ENCODE peak calls at places on chromosome 1, in four cellular contexts. H is mesendoderm, W is astrocyte, Q is IMR-90. J is an unnamed sample.
A peak's percentile ranks its signal among the peaks of the same experiment; 100 is the strongest.

GRCh38 chr1:58338081-58338480 is 208.4 kb downstream of the OMA1 start:
- DNase-seq in H (no peak), Q (no peak), W (no peak), J (no peak)

GRCh38 chr1:27602510-27603319 is 1.2 kb downstream of the AHDC1 start:
- DNase-seq in Q (peak; percentile 31), W (no peak), H (no peak), J (peak; percentile 68)

GRCh38 chr1:228371741-228372182 is 34.9 kb downstream of the TRIM11 start:
- DNase-seq in H (no peak), W (no peak), Q (no peak), J (no peak)

GRCh38 chr1:14666376-14666775 is 67.9 kb downstream of the KAZN start:
- DNase-seq in Q (no peak), W (peak; percentile 23), H (no peak), J (no peak)

GRCh38 chr1:34785875-34786470 is 5.0 kb downstream of the GJB3 start:
- DNase-seq in H (no peak), Q (no peak), W (no peak), J (no peak)

GRCh38 chr1:214427871-214428277 is 123.5 kb downstream of the PTPN14 start:
- DNase-seq in W (peak; percentile 99), Q (peak; percentile 98), H (peak; percentile 60), J (peak; percentile 18)

GRCh38 chr1:5779608-5780323 is 212.5 kb downstream of the NPHP4 start:
- DNase-seq in W (no peak), Q (no peak), H (no peak), J (no peak)

GRCh38 chr1:15764269-15764764 is 5.7 kb downstream of the FBLIM1 start:
- DNase-seq in H (no peak), W (no peak), Q (no peak), J (peak; percentile 90)

GRCh38 chr1:178120088-178120487 is 26.2 kb downstream of the RASAL2 start:
- DNase-seq in W (no peak), H (no peak), Q (no peak), J (no peak)

GRCh38 chr1:230701895-230702768 is 11.8 kb downstream of the AGT start:
- DNase-seq in H (no peak), W (no peak), Q (no peak), J (no peak)

GRCh38 chr1:179807691-179808485 is 64.8 kb downstream of the FAM163A start:
- DNase-seq in Q (peak; percentile 96), W (peak; percentile 95), H (no peak), J (no peak)

GRCh38 chr1:20732071-20732587 is 374 bp downstream of the SH2D5 start:
- DNase-seq in Q (peak; percentile 81), W (peak; percentile 30), H (peak; percentile 82), J (peak; percentile 39)

GRCh38 chr1:200224315-200224714 is 185.5 kb downstream of the ZNF281 start:
- DNase-seq in H (peak; percentile 48), W (peak; percentile 96), Q (peak; percentile 78), J (no peak)

GRCh38 chr1:43184388-43184787 is 12.3 kb downstream of the CFAP57 start:
- DNase-seq in H (no peak), Q (no peak), W (no peak), J (no peak)

GRCh38 chr1:232204269-232204668 is 425.7 kb downstream of the SIPA1L2 start:
- DNase-seq in Q (peak; percentile 6), W (no peak), H (no peak), J (no peak)

GRCh38 chr1:36573445-36573844 is 90.7 kb upstream of the CSF3R start:
- DNase-seq in W (no peak), H (no peak), Q (no peak), J (no peak)

GRCh38 chr1:40090652-40091355 is 6.2 kb downstream of the PPT1 start:
- DNase-seq in H (no peak), Q (peak; percentile 24), W (no peak), J (no peak)

GRCh38 chr1:15215116-15215515 is 31.9 kb upstream of the FHAD1 start:
- DNase-seq in Q (no peak), H (no peak), W (no peak), J (peak; percentile 86)

GRCh38 chr1:91853397-91853796 is 32.6 kb downstream of the TGFBR3 start:
- DNase-seq in W (no peak), H (no peak), Q (no peak), J (no peak)

GRCh38 chr1:8394456-8395321 is 76.8 kb downstream of the SLC45A1 start:
- DNase-seq in Q (peak; percentile 96), W (peak; percentile 93), H (no peak), J (no peak)

GRCh38 chr1:200038987-200039848 is 11.7 kb downstream of the NR5A2 start:
- DNase-seq in Q (no peak), H (peak; percentile 88), W (no peak), J (peak; percentile 66)

GRCh38 chr1:116571215-116571919 is 541 bp upstream of the CD58 start:
- DNase-seq in W (no peak), Q (no peak), H (peak; percentile 34), J (no peak)

GRCh38 chr1:205091043-205091740 is 6.9 kb upstream of the TMEM81 start:
- DNase-seq in H (no peak), Q (peak; percentile 38), W (no peak), J (no peak)

GRCh38 chr1:59077739-59078503 is 219.0 kb upstream of the FGGY start:
- DNase-seq in H (peak; percentile 94), Q (no peak), W (no peak), J (no peak)

GRCh38 chr1:92995420-92996130 is 34.3 kb upstream of the DIPK1A start:
- DNase-seq in H (no peak), Q (no peak), W (no peak), J (peak; percentile 53)

GRCh38 chr1:39596163-39596562 is 19.6 kb upstream of the PABPC4 start:
- DNase-seq in H (no peak), Q (no peak), W (no peak), J (no peak)

DNA sequence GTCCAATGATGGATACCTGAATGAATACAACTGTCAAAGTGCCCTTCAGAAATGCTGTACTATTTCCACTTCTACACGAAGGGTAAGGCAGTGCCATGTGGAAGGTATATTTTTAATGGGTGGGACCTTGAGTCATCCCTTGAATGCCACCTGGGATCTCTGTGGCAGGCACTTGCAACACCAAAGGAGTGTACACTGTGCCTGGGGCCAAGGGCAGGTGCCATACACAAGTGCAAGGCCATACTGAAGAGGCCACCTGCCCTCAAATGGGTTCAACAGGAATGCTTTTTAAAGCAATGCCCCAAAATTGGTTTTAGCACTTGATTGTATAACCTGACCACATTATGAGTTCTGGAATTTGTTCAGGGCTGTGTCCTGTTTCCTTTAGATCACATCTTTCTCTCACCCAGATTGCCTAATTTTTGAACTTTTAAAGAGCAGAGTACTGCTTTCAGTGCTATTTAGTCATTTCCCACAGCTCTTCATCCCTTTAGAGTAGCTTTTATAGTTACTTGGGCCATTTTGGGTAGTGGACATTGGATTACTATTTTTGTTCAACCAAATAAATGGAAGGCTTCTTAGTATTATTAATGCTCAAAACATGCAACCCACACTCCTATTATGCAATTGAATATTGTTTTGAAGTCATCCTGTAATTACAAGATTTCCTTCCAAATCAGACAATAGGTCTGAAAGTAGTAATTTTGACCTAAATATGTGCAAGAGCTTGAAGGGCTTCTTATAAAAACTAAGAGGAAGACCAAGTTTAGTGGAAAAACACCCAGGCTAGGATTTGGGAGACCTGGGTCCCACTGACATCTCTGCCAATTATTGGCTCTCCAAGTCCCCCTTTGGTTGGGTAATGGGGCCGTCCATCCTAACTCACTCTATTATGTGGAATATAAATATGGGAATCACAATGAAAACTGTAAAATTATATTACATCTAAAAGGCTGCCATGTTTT is 57.2 kb downstream of the LEPR start:
- DNase-seq in W (no peak), H (no peak), Q (no peak), J (no peak)
- H3K4me3 ChIP-seq in W (no peak overlapping the region), H (no peak overlapping the region), Q (no peak overlapping the region), J (no peak overlapping the region)

GRCh38 chr1:41689596-41689995 is 205.1 kb upstream of the EDN2 start:
- DNase-seq in W (no peak), Q (no peak), H (no peak), J (no peak)
- H3K4me1 ChIP-seq in W (peaks cover under 1% of the 10 kb centered on the region), Q (no peaks in the 10 kb centered on the region), H (no peaks in the 10 kb centered on the region), J (no peaks in the 10 kb centered on the region)

DNA sequence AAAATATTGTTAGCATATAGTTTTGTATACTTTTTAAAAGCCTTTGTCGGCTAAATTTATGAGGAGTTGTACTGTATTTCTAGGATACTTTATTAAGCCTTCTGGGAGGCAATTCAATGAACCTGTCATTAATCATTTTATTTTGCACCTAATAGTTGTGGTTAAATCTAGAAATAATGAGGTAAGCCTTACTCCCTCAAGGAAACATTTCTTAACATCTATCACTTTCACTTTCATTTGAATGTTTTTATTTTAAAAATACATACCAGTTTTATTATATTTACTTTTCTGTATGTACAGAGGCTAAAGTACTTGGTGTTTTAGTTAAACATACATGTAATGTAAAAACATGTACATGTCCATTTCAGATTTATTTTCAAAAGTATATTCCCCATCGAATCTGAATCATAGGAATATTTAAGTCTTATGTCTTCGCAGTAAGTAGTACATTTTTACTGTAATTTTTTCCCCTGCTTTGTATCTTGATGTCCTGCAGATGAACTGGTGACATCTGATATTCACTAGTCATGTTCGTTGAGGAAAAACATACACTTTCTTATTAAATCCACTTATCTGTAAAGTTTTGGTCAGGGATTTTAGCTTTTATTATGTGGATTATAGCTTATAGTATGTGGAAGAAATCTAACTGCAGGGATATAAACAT is 82.8 kb downstream of the DISP1 start:
- DNase-seq in W (peak; percentile 46), Q (no peak), H (no peak), J (no peak)
- H3K4me3 ChIP-seq in W (no peak overlapping the region), Q (peak overlapping the region; percentile 23), H (no peak overlapping the region), J (no peak overlapping the region)

GRCh38 chr1:181099152-181100014 is 10.9 kb downstream of the IER5 start:
- DNase-seq in H (peak; percentile 72), Q (peak; percentile 47), W (peak; percentile 78), J (no peak)
- H3K4me1 ChIP-seq in H (peaks cover 26% of the 10 kb centered on the region), Q (peaks cover 48% of the 10 kb centered on the region), W (peaks cover 75% of the 10 kb centered on the region), J (peaks cover 10% of the 10 kb centered on the region)

GRCh38 chr1:227242811-227243682 is 75.2 kb downstream of the CDC42BPA start:
- DNase-seq in Q (no peak), H (no peak), W (no peak), J (no peak)
- H3K4me3 ChIP-seq in Q (no peak overlapping the region), H (no peak overlapping the region), W (no peak overlapping the region), J (no peak overlapping the region)

GRCh38 chr1:56555448-56555847 is 23.9 kb downstream of the PLPP3 start:
- DNase-seq in W (no peak), Q (no peak), H (no peak), J (no peak)

GRCh38 chr1:56563568-56563967 is 15.8 kb downstream of the PLPP3 start:
- DNase-seq in Q (no peak), W (no peak), H (no peak), J (no peak)

GRCh38 chr1:56561227-56562019 is 17.9 kb downstream of the PLPP3 start:
- DNase-seq in Q (no peak), H (no peak), W (no peak), J (no peak)

GRCh38 chr1:56563045-56563444 is 16.3 kb downstream of the PLPP3 start:
- DNase-seq in H (no peak), Q (no peak), W (no peak), J (no peak)

GRCh38 chr1:56557746-56558145 is 21.6 kb downstream of the PLPP3 start:
- DNase-seq in Q (no peak), H (no peak), W (no peak), J (no peak)
- H3K4me1 ChIP-seq in Q (peaks cover 2% of the 10 kb centered on the region), H (no peaks in the 10 kb centered on the region), W (peaks cover 6% of the 10 kb centered on the region), J (no peaks in the 10 kb centered on the region)

GRCh38 chr1:167059045-167059728 is 31.0 kb downstream of the GPA33 start:
- DNase-seq in W (peak; percentile 24), Q (peak; percentile 45), H (peak; percentile 88), J (peak; percentile 85)
- H3K4me3 ChIP-seq in W (no peak overlapping the region), Q (no peak overlapping the region), H (no peak overlapping the region), J (no peak overlapping the region)

GRCh38 chr1:149899460-149900284 is at the start of gene BOLA1:
- DNase-seq in W (peak; percentile 83), Q (peak; percentile 88), H (peak; percentile 98), J (peak; percentile 94)

GRCh38 chr1:149896589-149896988 is 2.8 kb upstream of the BOLA1 start:
- DNase-seq in Q (no peak), H (no peak), W (no peak), J (no peak)
- H3K4me1 ChIP-seq in Q (peaks cover 4% of the 10 kb centered on the region), H (no peaks in the 10 kb centered on the region), W (peaks cover 11% of the 10 kb centered on the region), J (peaks cover 5% of the 10 kb centered on the region)

J was measured in mucosa of descending colon.